ENCODE peak calls at places on chromosome 7, in six cellular contexts. O is mesenchymal stem cell, N is IMR-90, B is neuronal stem cell, J is trophoblast cell, H is H1. I is an unnamed sample.

GRCh38 chr7:73569042-73569608 is 9.3 kb downstream of the TBL2 start:
- DNase-seq in O (no peak), N (no peak), B (no peak), J (no peak), H (no peak), I (no peak)

GRCh38 chr7:107924841-107925490 is 34.0 kb downstream of the DLD start:
- DNase-seq in O (no peak), N (no peak), B (no peak), J (peak; percentile 36), H (no peak), I (no peak)

GRCh38 chr7:121561717-121562116 is 165.6 kb upstream of the FAM3C start:
- DNase-seq in O (no peak), N (no peak), B (no peak), J (no peak), H (no peak), I (no peak)

GRCh38 chr7:154744226-154744860 is 258.6 kb downstream of the PAXIP1 start:
- DNase-seq in O (no peak), N (no peak), B (peak; percentile 68), J (no peak), H (peak; percentile 23), I (peak; percentile 90)

GRCh38 chr7:7654964-7655363 is 14.4 kb downstream of the UMAD1 start:
- DNase-seq in O (no peak), N (no peak), B (no peak), J (no peak), H (no peak), I (no peak)

GRCh38 chr7:4824120-4824775 is 37.6 kb downstream of the PAPOLB start:
- DNase-seq in O (no peak), N (peak; percentile 13), B (no peak), J (no peak), H (no peak), I (no peak)

GRCh38 chr7:24325708-24326107 is 41.7 kb downstream of the NPY start:
- DNase-seq in O (no peak), N (no peak), B (no peak), J (no peak), H (no peak), I (no peak)

GRCh38 chr7:156929789-156930539 is 19.5 kb upstream of the NOM1 start:
- DNase-seq in O (no peak), N (no peak), B (no peak), J (no peak), H (no peak), I (no peak)

GRCh38 chr7:114851406-114852025 is 70.4 kb upstream of the MDFIC start:
- DNase-seq in O (no peak), N (no peak), B (no peak), J (no peak), H (no peak), I (no peak)

GRCh38 chr7:30046127-30046774 is 18.0 kb downstream of the PLEKHA8 start:
- DNase-seq in O (no peak), N (no peak), B (no peak), J (no peak), H (no peak), I (no peak)

GRCh38 chr7:30053068-30053467 is 24.9 kb downstream of the PLEKHA8 start:
- DNase-seq in O (no peak), N (no peak), B (no peak), J (no peak), H (no peak), I (no peak)

GRCh38 chr7:30048582-30048981 is 20.4 kb downstream of the PLEKHA8 start:
- DNase-seq in O (no peak), N (no peak), B (no peak), J (no peak), H (no peak), I (no peak)

GRCh38 chr7:30047124-30047523 is 18.9 kb downstream of the PLEKHA8 start:
- DNase-seq in O (no peak), N (no peak), B (no peak), J (no peak), H (no peak), I (no peak)

DNA sequence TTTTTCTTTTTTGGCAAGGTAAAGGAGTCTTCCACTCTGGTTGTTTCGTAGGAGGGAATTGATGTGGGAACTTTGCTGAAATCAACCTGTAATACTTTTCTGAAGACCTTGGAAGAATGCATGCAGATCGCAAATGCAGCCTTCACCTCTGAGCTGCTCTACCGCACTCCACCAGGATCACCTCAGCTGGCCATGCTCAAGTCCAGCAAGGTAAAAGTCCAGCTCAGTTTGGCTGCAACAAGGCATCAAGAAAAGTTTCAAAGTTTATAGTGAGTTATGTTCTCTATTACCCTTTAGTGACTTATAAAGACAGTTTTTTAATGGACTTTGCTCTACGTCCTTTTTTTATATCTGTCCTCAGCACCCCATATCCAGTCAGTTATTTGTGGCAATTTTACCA is 21.0 kb downstream of the PLEKHA8 start:
- DNase-seq in O (no peak), N (no peak), B (no peak), J (no peak), H (no peak), I (no peak)
- H3K36me3 ChIP-seq in O (peaks cover 18% of the 10 kb centered on the region), N (peaks cover 24% of the 10 kb centered on the region), B (peaks cover 22% of the 10 kb centered on the region), J (peaks cover 13% of the 10 kb centered on the region), H (peaks cover 29% of the 10 kb centered on the region), I (no peaks in the 10 kb centered on the region)

DNA sequence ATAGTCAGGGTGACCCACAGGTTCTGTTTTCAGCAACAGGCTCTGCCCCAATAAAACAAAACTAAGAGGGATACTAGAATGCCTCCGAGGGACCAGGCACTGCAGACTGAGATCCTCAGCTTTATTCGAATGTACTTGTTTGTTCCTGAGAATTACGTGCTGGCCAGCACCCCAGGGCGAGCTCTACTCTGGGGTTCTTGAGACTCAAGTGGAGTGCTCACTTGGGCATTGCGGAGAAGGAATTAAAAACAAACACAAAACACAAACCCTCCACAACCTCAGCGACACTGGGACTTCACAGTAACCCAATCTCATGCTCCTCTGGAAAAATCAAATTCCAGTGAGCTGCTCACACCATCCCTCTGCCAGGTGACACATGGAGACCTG is 250.7 kb downstream of the TNS3 start:
- DNase-seq in O (no peak), N (no peak), B (no peak), J (no peak), H (no peak), I (no peak)
- H3K23ac ChIP-seq in O (no peak overlapping the region), N (no peak overlapping the region), B (no peak overlapping the region), J (no peak overlapping the region), H (no peak overlapping the region), I (peak overlapping the region; percentile 6)

GRCh38 chr7:6384327-6384726 is 63.4 kb downstream of the DAGLB start:
- DNase-seq in O (no peak), N (no peak), B (no peak), J (no peak), H (no peak), I (peak; percentile 64)

GRCh38 chr7:6385110-6385792 is 62.5 kb downstream of the DAGLB start:
- DNase-seq in O (peak; percentile 98), N (peak; percentile 97), B (no peak), J (peak; percentile 69), H (no peak), I (peak; percentile 89)

GRCh38 chr7:6379881-6380280 is 67.9 kb downstream of the DAGLB start:
- DNase-seq in O (no peak), N (no peak), B (no peak), J (peak; percentile 73), H (no peak), I (no peak)

GRCh38 chr7:6380310-6381095 is 67.3 kb downstream of the DAGLB start:
- DNase-seq in O (no peak), N (no peak), B (no peak), J (no peak), H (no peak), I (no peak)

GRCh38 chr7:6382797-6383196 is 65.0 kb downstream of the DAGLB start:
- DNase-seq in O (peak; percentile 46), N (no peak), B (no peak), J (no peak), H (no peak), I (no peak)
- H3K36me3 ChIP-seq in O (peaks cover 14% of the 10 kb centered on the region), N (peaks cover 10% of the 10 kb centered on the region), B (peaks cover 2% of the 10 kb centered on the region), J (peaks cover 12% of the 10 kb centered on the region), H (no peaks in the 10 kb centered on the region), I (peaks cover under 1% of the 10 kb centered on the region)

DNA sequence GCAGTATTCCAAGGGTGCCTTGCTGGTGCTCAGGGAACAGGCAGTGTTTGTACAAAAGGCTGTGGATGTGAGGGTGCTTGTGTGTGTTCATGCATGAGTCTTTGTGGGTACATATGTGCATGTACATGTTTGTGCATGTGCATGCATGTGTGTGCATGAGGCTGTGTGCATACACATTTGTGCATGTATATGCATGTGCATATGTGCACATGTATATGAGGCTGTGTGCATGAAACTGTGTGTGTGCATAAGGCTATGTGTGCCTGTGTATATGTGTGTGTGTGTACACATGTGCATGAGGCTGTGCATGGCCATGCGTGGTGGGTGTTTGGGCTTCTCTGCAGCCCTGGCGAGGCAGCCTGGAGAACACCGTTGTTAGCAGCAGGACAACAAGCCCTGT is 207.7 kb upstream of the ADCY1 start:
- DNase-seq in O (no peak), N (no peak), B (no peak), J (no peak), H (no peak), I (no peak)
- H3K23ac ChIP-seq in O (no peak overlapping the region), N (no peak overlapping the region), B (peak overlapping the region; percentile 25), J (peak overlapping the region; percentile 3), H (no peak overlapping the region), I (no peak overlapping the region)